ENCODE peak calls at places on chromosomes 3 and 15, in seven cellular contexts. H is progenitor cell of endocrine pancreas, E is transverse colon, A is GM20000, S is AG04450, G is A549, P is suprapubic skin. O is an unnamed sample.

GRCh38 chr3:127396473-127396872 is 108.6 kb upstream of the PRR20G start:
- DNase-seq in H (no peak), S (no peak), E (no peak), P (no peak), A (no peak), G (no peak), O (no peak)

GRCh38 chr3:180085122-180085710 is 48.5 kb upstream of the PEX5L start:
- DNase-seq in P (no peak), G (no peak), A (no peak), H (no peak), S (no peak), E (no peak), O (no peak)

GRCh38 chr3:15805756-15806266 is 8.0 kb upstream of the ANKRD28 start:
- DNase-seq in E (no peak), G (no peak), A (peak), P (no peak), H (no peak), S (no peak), O (no peak)

GRCh38 chr3:134449277-134449676 is 36.5 kb downstream of the ANAPC13 start:
- DNase-seq in P (no peak), S (no peak), A (no peak), G (no peak), H (no peak), E (peak), O (no peak)

GRCh38 chr3:151592287-151592686 is 131.4 kb upstream of the IGSF10 start:
- DNase-seq in E (no peak), G (no peak), P (no peak), H (no peak), S (no peak), A (no peak), O (no peak)

GRCh38 chr3:194687638-194688206 is 2.0 kb downstream of the FAM43A start:
- DNase-seq in G (peak), A (peak), H (peak), P (peak), S (no peak), E (peak), O (peak)

GRCh38 chr3:39255503-39256325 is 24.1 kb downstream of the CX3CR1 start:
- DNase-seq in P (no peak), S (no peak), H (no peak), A (peak), G (no peak), E (peak), O (no peak)

GRCh38 chr3:35067750-35068149 is 571.6 kb upstream of the ARPP21 start:
- DNase-seq in S (no peak), G (no peak), P (no peak), E (no peak), H (no peak), A (no peak), O (no peak)

GRCh38 chr3:183212565-183212964 is 40.5 kb upstream of the B3GNT5 start:
- DNase-seq in A (no peak), E (no peak), S (no peak), H (no peak), G (no peak), P (no peak), O (no peak)

GRCh38 chr3:125191730-125192129 is 20.8 kb downstream of the SLC12A8 start:
- DNase-seq in P (no peak), A (no peak), E (no peak), G (no peak), H (no peak), S (no peak), O (no peak)

GRCh38 chr3:171954644-171955365 is 84.6 kb upstream of the FNDC3B start:
- DNase-seq in G (peak), P (no peak), H (no peak), E (no peak), S (no peak), A (no peak), O (no peak)

GRCh38 chr3:127970966-127971592 is 56.0 kb downstream of the KBTBD12 start:
- DNase-seq in H (no peak), E (peak), A (peak), P (no peak), S (peak), G (peak), O (no peak)

GRCh38 chr15:80567721-80568157 is 127.4 kb upstream of the ABHD17C start:
- DNase-seq in E (peak), G (peak), P (no peak), A (peak), S (peak), H (peak), O (no peak)

GRCh38 chr15:42009022-42009421 is 11.8 kb downstream of the PLA2G4E start:
- DNase-seq in A (no peak), G (no peak), S (no peak), H (no peak), E (no peak), P (no peak), O (no peak)

GRCh38 chr3:27589795-27590194 is 105.6 kb upstream of the SLC4A7 start:
- DNase-seq in P (no peak), A (no peak), S (no peak), E (no peak), G (no peak), H (no peak), O (no peak)

GRCh38 chr15:56249080-56249479 is 5.4 kb upstream of the RFX7 start:
- DNase-seq in S (no peak), E (peak), A (peak), P (no peak), G (no peak), H (no peak), O (no peak)

GRCh38 chr3:59327324-59327939 is 277.6 kb upstream of the CFAP20DC start:
- DNase-seq in P (no peak), E (no peak), G (no peak), A (no peak), H (no peak), S (no peak), O (no peak)

GRCh38 chr3:16985608-16986007 is 100.9 kb downstream of the PLCL2 start:
- DNase-seq in S (no peak), P (no peak), H (no peak), G (no peak), E (no peak), A (no peak), O (no peak)

GRCh38 chr3:111072016-111072891 is 638 bp downstream of the NECTIN3 start:
- DNase-seq in S (no peak), A (no peak), H (peak), G (peak), E (peak), P (peak), O (peak)

GRCh38 chr3:65619391-65620298 is 419.1 kb downstream of the MAGI1 start:
- DNase-seq in E (no peak), S (peak), A (no peak), P (no peak), G (no peak), H (no peak), O (no peak)

GRCh38 chr3:184874709-184875644 is 63.0 kb downstream of the VPS8 start:
- DNase-seq in H (peak), E (peak), G (peak), A (peak), S (no peak), P (no peak), O (no peak)

GRCh38 chr3:196624008-196624790 is 15.3 kb upstream of the NRROS start:
- DNase-seq in H (no peak), S (no peak), G (no peak), E (no peak), P (no peak), A (peak), O (no peak)

GRCh38 chr3:183486472-183486871 is 58.1 kb upstream of the MCF2L2 start:
- DNase-seq in A (no peak), S (no peak), G (no peak), H (no peak), E (no peak), P (peak), O (peak)

GRCh38 chr15:33440911-33441310 is 130.1 kb downstream of the RYR3 start:
- DNase-seq in P (no peak), E (no peak), H (no peak), S (no peak), A (no peak), G (no peak), O (no peak)

GRCh38 chr3:127730171-127730570 is 57.4 kb downstream of the ABTB1 start:
- DNase-seq in A (no peak), E (no peak), S (no peak), G (no peak), P (no peak), H (no peak), O (no peak)

GRCh38 chr3:14592836-14593235 is 52.7 kb upstream of the GRIP2 start:
- DNase-seq in A (no peak), H (no peak), P (no peak), E (no peak), S (no peak), G (no peak), O (no peak)

GRCh38 chr15:77566092-77566491 is 66.6 kb downstream of the LINGO1 start:
- DNase-seq in S (no peak), G (no peak), A (no peak), P (no peak), E (no peak), H (no peak), O (no peak)

GRCh38 chr15:77567202-77567601 is 65.5 kb downstream of the LINGO1 start:
- DNase-seq in H (no peak), E (no peak), A (no peak), G (no peak), P (no peak), S (no peak), O (no peak)

GRCh38 chr15:77569647-77570186 is 63.0 kb downstream of the LINGO1 start:
- DNase-seq in S (no peak), A (no peak), H (no peak), G (no peak), P (no peak), E (no peak), O (no peak)

GRCh38 chr15:77568960-77569646 is 63.6 kb downstream of the LINGO1 start:
- DNase-seq in A (peak), P (no peak), E (no peak), H (no peak), S (no peak), G (no peak), O (no peak)

DNA sequence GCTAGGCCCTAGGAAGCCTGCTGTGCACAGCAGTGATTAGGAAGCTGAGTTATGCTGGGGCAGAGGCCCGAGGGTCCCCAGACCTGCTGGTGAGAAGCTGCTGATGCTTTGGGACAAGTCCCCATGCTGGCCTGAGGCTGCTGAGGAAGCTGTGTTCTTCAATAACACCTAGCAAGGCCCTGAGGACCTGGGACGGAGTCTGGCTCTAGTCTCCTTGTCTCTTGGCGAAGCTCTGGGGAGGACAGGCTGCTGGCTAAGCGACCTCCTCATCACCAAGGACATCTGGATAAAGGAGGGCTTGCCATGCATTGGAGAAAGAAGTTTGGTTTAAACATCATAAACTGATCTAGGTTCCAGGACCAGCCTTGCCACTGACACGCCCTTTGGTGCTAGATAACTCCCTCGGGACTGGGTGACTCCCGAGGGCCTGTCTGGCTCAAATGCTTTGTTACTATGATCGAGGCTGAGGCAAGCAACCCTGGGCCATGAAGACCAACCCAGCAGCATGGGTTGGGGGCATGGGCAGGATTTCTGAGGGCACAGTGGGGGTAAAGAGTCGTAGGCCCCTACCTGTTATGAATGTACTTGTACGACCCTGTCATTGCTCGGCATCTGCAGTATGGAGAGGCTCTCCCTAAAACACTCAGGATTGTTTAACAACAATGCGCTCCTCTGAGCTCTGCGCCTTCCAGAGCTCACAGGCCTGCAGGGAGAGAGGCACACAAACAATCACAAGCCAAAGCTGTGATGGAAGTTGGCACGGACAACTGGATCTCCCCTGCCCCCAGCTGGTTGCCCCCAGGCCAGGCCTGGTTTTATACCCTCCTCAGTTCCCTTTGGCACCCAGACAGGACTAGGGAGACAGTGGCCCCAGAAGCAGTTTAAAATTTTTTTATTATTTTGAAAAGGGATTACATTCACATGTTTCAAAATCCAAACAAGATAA is 64.4 kb downstream of the LINGO1 start:
- DNase-seq in E (no peak), A (no peak), P (no peak), H (no peak), S (no peak), G (no peak), O (no peak)
- TF ChIP-seq CTCF in E (no peak), A (no peak), P (no peak), H (no peak), S (no peak), G (no peak), O (no peak)

GRCh38 chr15:84747423-84748273 is 744 bp upstream of the ZNF592 start:
- DNase-seq in H (peak), P (peak), E (peak), A (no peak), S (no peak), G (peak), O (peak)
- TF ChIP-seq CTCF in H (peak), P (no peak), E (peak), A (no peak), S (no peak), G (no peak), O (peak)

DNA sequence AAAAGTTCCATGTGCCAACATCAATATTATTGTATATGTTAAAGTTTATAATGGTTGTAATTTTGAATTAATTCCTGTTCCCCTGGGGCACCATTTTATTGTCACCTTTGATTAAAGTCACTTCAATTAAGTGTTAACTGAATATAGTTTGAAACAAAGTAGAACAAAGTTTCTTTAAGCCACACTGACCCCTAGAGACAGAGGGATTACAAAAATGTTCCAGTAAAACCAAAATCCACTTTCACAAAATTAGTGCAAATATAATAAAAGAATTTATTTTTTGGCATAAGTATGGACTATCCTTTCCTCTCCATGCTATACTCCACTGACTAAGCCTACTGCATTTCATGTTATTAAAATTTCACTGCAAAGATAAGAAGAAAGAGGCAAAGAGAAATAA is 123.9 kb downstream of the ZMAT3 start:
- DNase-seq in H (no peak), G (no peak), P (no peak), A (no peak), S (no peak), E (no peak), O (no peak)
- TF ChIP-seq CTCF in H (peak), G (no peak), P (no peak), A (no peak), S (peak), E (no peak), O (peak)

GRCh38 chr3:142578309-142579223 is at the start of gene ATR:
- DNase-seq in G (peak), S (peak), P (peak), E (peak), A (peak), H (peak), O (peak)
- TF ChIP-seq CTCF in G (no peak), S (no peak), P (no peak), E (peak), A (no peak), H (no peak), O (no peak)

DNA sequence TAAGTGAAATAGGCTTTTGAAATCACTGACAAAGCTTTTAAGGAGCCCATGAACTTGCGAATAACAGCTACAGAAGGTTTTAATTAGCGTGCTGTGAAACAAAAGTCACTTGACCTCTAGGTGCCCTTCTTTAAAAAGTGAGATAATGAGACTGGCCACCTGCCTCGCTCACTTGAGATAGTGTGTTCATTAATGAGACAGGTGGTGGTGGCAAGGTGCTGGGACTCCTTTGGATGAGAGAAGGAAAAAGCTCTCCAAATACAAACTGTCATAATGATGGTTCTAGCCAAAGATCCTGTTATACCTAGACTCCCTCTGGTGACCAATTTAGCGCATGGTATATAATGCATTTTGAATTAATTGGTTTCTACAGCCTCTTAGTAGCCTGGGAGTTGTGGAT is 22.7 kb upstream of the IREB2 start:
- DNase-seq in A (no peak), P (no peak), G (peak), E (no peak), S (no peak), H (no peak), O (no peak)
- TF ChIP-seq CTCF in A (no peak), P (peak), G (peak), E (peak), S (peak), H (peak), O (peak)

DNA sequence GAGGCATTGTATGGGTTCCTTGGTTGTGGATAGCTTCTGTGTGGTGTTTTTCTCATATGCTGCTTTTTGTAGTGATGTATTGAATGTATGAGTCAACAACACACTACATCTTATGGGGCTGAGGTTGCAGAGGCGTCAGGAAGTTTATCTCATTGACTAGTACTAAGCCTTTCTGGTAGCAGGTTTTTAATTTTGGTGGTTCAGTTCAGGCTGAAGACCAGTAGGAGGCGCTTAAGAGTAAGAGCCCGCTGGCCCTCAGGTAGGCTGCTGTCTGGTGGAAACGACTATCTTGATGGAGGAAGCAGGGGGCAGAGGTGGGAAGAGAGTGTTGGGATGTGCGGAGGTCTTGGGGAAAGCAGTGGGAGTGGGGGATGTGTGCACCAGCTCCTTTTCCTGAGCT is 62.4 kb downstream of the RTP4 start:
- DNase-seq in S (no peak), G (no peak), E (no peak), H (no peak), A (no peak), P (no peak), O (no peak)
- TF ChIP-seq CTCF in S (peak), G (no peak), E (no peak), H (no peak), A (no peak), P (no peak), O (no peak)

GRCh38 chr3:169478566-169479313 is 184.8 kb downstream of the MECOM start:
- DNase-seq in S (no peak), P (no peak), G (no peak), H (no peak), E (no peak), A (no peak), O (no peak)
- TF ChIP-seq CTCF in S (no peak), P (no peak), G (no peak), H (no peak), E (no peak), A (no peak), O (no peak)

GRCh38 chr3:53842436-53843194 is 3.6 kb downstream of the CHDH start:
- DNase-seq in S (no peak), E (peak), H (peak), A (no peak), G (peak), P (no peak), O (no peak)
- TF ChIP-seq CTCF in S (peak), E (peak), H (peak), A (no peak), G (no peak), P (peak), O (peak)

GRCh38 chr3:177134811-177135210 is 62.5 kb downstream of the TBL1XR1 start:
- DNase-seq in H (no peak), E (no peak), A (no peak), S (no peak), P (no peak), G (no peak), O (no peak)

GRCh38 chr3:177135841-177136492 is 61.3 kb downstream of the TBL1XR1 start:
- DNase-seq in A (no peak), E (peak), S (no peak), H (no peak), P (no peak), G (no peak), O (no peak)

GRCh38 chr3:177137774-177138705 is 59.2 kb downstream of the TBL1XR1 start:
- DNase-seq in G (no peak), H (no peak), A (no peak), S (no peak), P (no peak), E (no peak), O (no peak)

GRCh38 chr3:177134166-177134565 is 63.1 kb downstream of the TBL1XR1 start:
- DNase-seq in E (no peak), A (no peak), P (no peak), G (no peak), H (no peak), S (no peak), O (no peak)

DNA sequence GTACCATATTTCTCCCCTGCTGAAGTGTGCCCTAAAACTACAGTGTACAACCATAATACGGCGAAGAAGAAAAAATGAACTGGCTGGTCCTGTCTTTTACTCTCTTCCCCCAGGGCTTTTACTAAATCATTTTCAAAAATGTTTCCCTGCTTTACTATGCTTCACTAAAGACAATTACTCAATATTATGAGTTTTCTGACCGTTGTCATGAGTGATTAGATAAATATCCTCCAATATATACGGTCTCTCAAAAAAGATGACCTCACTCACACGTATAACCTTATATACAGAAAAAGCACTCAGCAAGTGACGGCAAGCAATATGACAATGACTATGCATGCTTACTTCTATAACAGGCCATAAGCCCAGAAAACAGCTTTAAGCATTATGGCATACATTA is 60.6 kb downstream of the TBL1XR1 start:
- DNase-seq in G (no peak), S (no peak), A (no peak), H (no peak), P (no peak), E (no peak), O (no peak)
- TF ChIP-seq CTCF in G (no peak), S (no peak), A (no peak), H (no peak), P (no peak), E (no peak), O (no peak)

O was measured in type B pancreatic cell.